ENCODE peak calls at places on chromosomes 4 and X, in four cellular contexts. One of them, this sample, is unnamed.
A peak's percentile ranks its signal among the peaks of the same experiment; 100 is the strongest.

GRCh38 chrX:50707376-50707775 is 106.6 kb downstream of the SHROOM4 start:
- DNase-seq in hepatocyte: peak; percentile 23
- DNase-seq in fibroblast of lung: no peak
- DNase-seq in esophagus squamous epithelium: no peak
- DNase-seq in this sample: no peak

GRCh38 chr4:101019941-101020401 is 327.4 kb downstream of the PPP3CA start:
- DNase-seq in hepatocyte: peak; percentile 52
- DNase-seq in fibroblast of lung: peak; percentile 41
- DNase-seq in esophagus squamous epithelium: no peak
- DNase-seq in this sample: no peak

GRCh38 chrX:11724122-11725017 is 33.7 kb upstream of the MSL3 start:
- DNase-seq in hepatocyte: peak; percentile 13
- DNase-seq in fibroblast of lung: peak; percentile 19
- DNase-seq in esophagus squamous epithelium: no peak
- DNase-seq in this sample: no peak

GRCh38 chrX:15356444-15356843 is 21.1 kb upstream of the PIGA start:
- DNase-seq in hepatocyte: peak; percentile 12
- DNase-seq in fibroblast of lung: no peak
- DNase-seq in esophagus squamous epithelium: no peak
- DNase-seq in this sample: no peak

GRCh38 chr4:89915151-89915550 is 20.5 kb downstream of the MMRN1 start:
- DNase-seq in hepatocyte: no peak
- DNase-seq in fibroblast of lung: no peak
- DNase-seq in esophagus squamous epithelium: no peak
- DNase-seq in this sample: no peak

GRCh38 chr4:30537462-30537861 is 182.7 kb upstream of the PCDH7 start:
- DNase-seq in hepatocyte: peak; percentile 52
- DNase-seq in fibroblast of lung: peak; percentile 91
- DNase-seq in esophagus squamous epithelium: no peak
- DNase-seq in this sample: no peak

GRCh38 chrX:104565791-104566687 is at the start of gene IL1RAPL2:
- DNase-seq in hepatocyte: peak; percentile 66
- DNase-seq in fibroblast of lung: peak; percentile 19
- DNase-seq in esophagus squamous epithelium: no peak
- DNase-seq in this sample: no peak

GRCh38 chr4:7134737-7135388 is 57.5 kb upstream of the SORCS2 start:
- DNase-seq in hepatocyte: peak; percentile 53
- DNase-seq in fibroblast of lung: peak; percentile 94
- DNase-seq in esophagus squamous epithelium: no peak
- DNase-seq in this sample: no peak

GRCh38 chrX:37844622-37845021 is 2.7 kb downstream of the DYNLT3 start:
- DNase-seq in hepatocyte: no peak
- DNase-seq in fibroblast of lung: no peak
- DNase-seq in esophagus squamous epithelium: no peak
- DNase-seq in this sample: no peak

GRCh38 chrX:104842646-104843045 is 276.6 kb downstream of the IL1RAPL2 start:
- DNase-seq in hepatocyte: no peak
- DNase-seq in fibroblast of lung: no peak
- DNase-seq in esophagus squamous epithelium: no peak
- DNase-seq in this sample: no peak

GRCh38 chr4:114600066-114600552 is 1.5 kb downstream of the UGT8 start:
- DNase-seq in hepatocyte: no peak
- DNase-seq in fibroblast of lung: no peak
- DNase-seq in esophagus squamous epithelium: no peak
- DNase-seq in this sample: no peak

GRCh38 chr4:1214101-1215095 is 34.5 kb downstream of the CTBP1 start:
- DNase-seq in hepatocyte: no peak
- DNase-seq in fibroblast of lung: no peak
- DNase-seq in esophagus squamous epithelium: no peak
- DNase-seq in this sample: no peak

GRCh38 chr4:1211951-1212545 is 36.9 kb downstream of the CTBP1 start:
- DNase-seq in hepatocyte: no peak
- DNase-seq in fibroblast of lung: no peak
- DNase-seq in esophagus squamous epithelium: no peak
- DNase-seq in this sample: no peak

GRCh38 chr4:1213336-1213995 is 35.5 kb downstream of the CTBP1 start:
- DNase-seq in hepatocyte: no peak
- DNase-seq in fibroblast of lung: no peak
- DNase-seq in esophagus squamous epithelium: no peak
- DNase-seq in this sample: no peak

GRCh38 chr4:1211371-1211770 is 37.6 kb downstream of the CTBP1 start:
- DNase-seq in hepatocyte: no peak
- DNase-seq in fibroblast of lung: no peak
- DNase-seq in esophagus squamous epithelium: no peak
- DNase-seq in this sample: no peak

GRCh38 chr4:1212546-1213335 is 36.2 kb downstream of the CTBP1 start:
- DNase-seq in hepatocyte: no peak
- DNase-seq in fibroblast of lung: no peak
- DNase-seq in esophagus squamous epithelium: no peak
- DNase-seq in this sample: no peak
- H3K36me3 ChIP-seq in hepatocyte: no peaks in the 10 kb centered on the region
- H3K36me3 ChIP-seq in fibroblast of lung: peaks cover 44% of the 10 kb centered on the region
- H3K36me3 ChIP-seq in esophagus squamous epithelium: peaks cover 44% of the 10 kb centered on the region
- H3K36me3 ChIP-seq in this sample: no peaks in the 10 kb centered on the region

GRCh38 chr4:83852085-83852451 is 316.2 kb downstream of the GPAT3 start:
- DNase-seq in hepatocyte: no peak
- DNase-seq in fibroblast of lung: peak; percentile 92
- DNase-seq in esophagus squamous epithelium: no peak
- DNase-seq in this sample: no peak
- H3K27ac ChIP-seq in hepatocyte: no peak overlapping the region
- H3K27ac ChIP-seq in fibroblast of lung: peak overlapping the region; percentile 43
- H3K27ac ChIP-seq in esophagus squamous epithelium: no peak overlapping the region
- H3K27ac ChIP-seq in this sample: no peak overlapping the region

GRCh38 chr4:13597604-13598003 is 29.9 kb downstream of the BOD1L1 start:
- DNase-seq in hepatocyte: no peak
- DNase-seq in fibroblast of lung: no peak
- DNase-seq in esophagus squamous epithelium: no peak
- DNase-seq in this sample: no peak
- H3K36me3 ChIP-seq in hepatocyte: peaks cover 3% of the 10 kb centered on the region
- H3K36me3 ChIP-seq in fibroblast of lung: peaks cover 7% of the 10 kb centered on the region
- H3K36me3 ChIP-seq in esophagus squamous epithelium: peaks cover 21% of the 10 kb centered on the region
- H3K36me3 ChIP-seq in this sample: peaks cover 35% of the 10 kb centered on the region

GRCh38 chr4:2863649-2864048 is 20.0 kb downstream of the ADD1 start:
- DNase-seq in hepatocyte: no peak
- DNase-seq in fibroblast of lung: no peak
- DNase-seq in esophagus squamous epithelium: no peak
- DNase-seq in this sample: no peak

GRCh38 chr4:2860391-2861348 is 17.0 kb downstream of the ADD1 start:
- DNase-seq in hepatocyte: no peak
- DNase-seq in fibroblast of lung: peak; percentile 65
- DNase-seq in esophagus squamous epithelium: no peak
- DNase-seq in this sample: no peak

GRCh38 chr4:2861631-2862436 is 18.2 kb downstream of the ADD1 start:
- DNase-seq in hepatocyte: no peak
- DNase-seq in fibroblast of lung: no peak
- DNase-seq in esophagus squamous epithelium: no peak
- DNase-seq in this sample: no peak

GRCh38 chr4:2865381-2865780 is 21.7 kb downstream of the ADD1 start:
- DNase-seq in hepatocyte: no peak
- DNase-seq in fibroblast of lung: peak; percentile 17
- DNase-seq in esophagus squamous epithelium: no peak
- DNase-seq in this sample: no peak

GRCh38 chr4:2862528-2862927 is 18.9 kb downstream of the ADD1 start:
- DNase-seq in hepatocyte: peak; percentile 66
- DNase-seq in fibroblast of lung: peak; percentile 60
- DNase-seq in esophagus squamous epithelium: no peak
- DNase-seq in this sample: no peak
- H3K27ac ChIP-seq in hepatocyte: peak overlapping the region; percentile 59
- H3K27ac ChIP-seq in fibroblast of lung: no peak overlapping the region
- H3K27ac ChIP-seq in esophagus squamous epithelium: peak overlapping the region; percentile 53
- H3K27ac ChIP-seq in this sample: peak overlapping the region; percentile 3